ENCODE peak calls at places on chromosome 13, in nine cellular contexts. T, O, E, R, Z, J, P, I and N are unnamed samples.

GRCh38 chr13:31846984-31847752 is 107.8 kb downstream of the RXFP2 start:
- DNase-seq in T (no peak), O (no peak), E (peak), R (no peak), Z (no peak), J (peak), P (no peak), I (no peak), N (no peak)

GRCh38 chr13:30580852-30581502 is 36.7 kb upstream of the USPL1 start:
- DNase-seq in T (peak), O (no peak), E (no peak), R (no peak), Z (no peak), J (no peak), P (no peak), I (no peak), N (no peak)

GRCh38 chr13:101026736-101027398 is 352.3 kb upstream of the TMTC4 start:
- DNase-seq in T (no peak), O (no peak), E (no peak), R (no peak), Z (no peak), J (no peak), P (no peak), I (no peak), N (no peak)

GRCh38 chr13:46679369-46680180 is 117.4 kb downstream of the ESD start:
- DNase-seq in T (peak), O (peak), E (no peak), R (no peak), Z (peak), J (no peak), P (no peak), I (no peak), N (no peak)

GRCh38 chr13:59963827-59964226 is 199.9 kb downstream of the DIAPH3 start:
- DNase-seq in T (no peak), O (no peak), E (no peak), R (no peak), Z (no peak), J (no peak), P (no peak), I (no peak), N (no peak)

GRCh38 chr13:63595811-63596210 is 2180.2 kb upstream of the PCDH20 start:
- DNase-seq in T (no peak), O (no peak), E (no peak), R (no peak), Z (no peak), J (no peak), P (no peak), I (no peak), N (no peak)

GRCh38 chr13:73803997-73804396 is 330.2 kb downstream of the KLF12 start:
- DNase-seq in T (peak), O (peak), E (no peak), R (no peak), Z (no peak), J (no peak), P (no peak), I (no peak), N (no peak)

GRCh38 chr13:58087566-58087965 is 456.0 kb downstream of the PCDH17 start:
- DNase-seq in T (peak), O (no peak), E (peak), R (no peak), Z (no peak), J (no peak), P (no peak), I (no peak), N (no peak)

GRCh38 chr13:77820431-77821149 is 98.0 kb downstream of the EDNRB start:
- DNase-seq in T (no peak), O (no peak), E (peak), R (no peak), Z (peak), J (peak), P (no peak), I (no peak), N (no peak)

GRCh38 chr13:72652681-72653080 is 74.7 kb downstream of the MZT1 start:
- DNase-seq in T (peak), O (no peak), E (no peak), R (no peak), Z (no peak), J (no peak), P (no peak), I (no peak), N (no peak)

GRCh38 chr13:46168341-46168740 is 13.6 kb downstream of the LCP1 start:
- DNase-seq in T (no peak), O (no peak), E (no peak), R (peak), Z (peak), J (no peak), P (peak), I (no peak), N (no peak)

GRCh38 chr13:31987071-31987470 is 44.5 kb upstream of the FRY start:
- DNase-seq in T (no peak), O (no peak), E (no peak), R (no peak), Z (no peak), J (no peak), P (no peak), I (no peak), N (no peak)

GRCh38 chr13:99572131-99572530 is 70.9 kb downstream of the TM9SF2 start:
- DNase-seq in T (no peak), O (peak), E (no peak), R (no peak), Z (no peak), J (no peak), P (no peak), I (no peak), N (no peak)

GRCh38 chr13:90738881-90739280 is 608.6 kb upstream of the MIR17HG start:
- DNase-seq in T (no peak), O (peak), E (no peak), R (no peak), Z (no peak), J (no peak), P (no peak), I (no peak), N (no peak)

GRCh38 chr13:110644892-110645521 is 29.7 kb downstream of the NAXD start:
- DNase-seq in T (no peak), O (peak), E (peak), R (peak), Z (peak), J (no peak), P (peak), I (peak), N (no peak)

GRCh38 chr13:72808917-72809500 is 27.1 kb downstream of the PIBF1 start:
- DNase-seq in T (peak), O (peak), E (peak), R (no peak), Z (no peak), J (peak), P (no peak), I (no peak), N (peak)

GRCh38 chr13:20264271-20265018 is 32.3 kb upstream of the GJB6 start:
- DNase-seq in T (no peak), O (no peak), E (no peak), R (no peak), Z (peak), J (no peak), P (no peak), I (no peak), N (no peak)

GRCh38 chr13:88074794-88075509 is 403.8 kb downstream of the SLITRK5 start:
- DNase-seq in T (no peak), O (peak), E (no peak), R (no peak), Z (no peak), J (no peak), P (no peak), I (no peak), N (peak)

GRCh38 chr13:41053384-41053826 is 7.9 kb upstream of the WBP4 start:
- DNase-seq in T (no peak), O (peak), E (no peak), R (no peak), Z (no peak), J (no peak), P (no peak), I (no peak), N (no peak)

GRCh38 chr13:78183737-78184136 is 265.1 kb upstream of the EDNRB start:
- DNase-seq in T (no peak), O (peak), E (no peak), R (no peak), Z (no peak), J (no peak), P (no peak), I (no peak), N (no peak)

GRCh38 chr13:69948016-69948415 is 159.6 kb upstream of the ATXN8OS start:
- DNase-seq in T (no peak), O (no peak), E (no peak), R (no peak), Z (no peak), J (no peak), P (no peak), I (no peak), N (no peak)

GRCh38 chr13:23695711-23696512 is 125.7 kb downstream of the TNFRSF19 start:
- DNase-seq in T (no peak), O (no peak), E (peak), R (peak), Z (peak), J (no peak), P (no peak), I (peak), N (no peak)

GRCh38 chr13:74931698-74932433 is 550.1 kb downstream of the TBC1D4 start:
- DNase-seq in T (no peak), O (peak), E (no peak), R (no peak), Z (no peak), J (no peak), P (no peak), I (no peak), N (no peak)

GRCh38 chr13:24865158-24865557 is 101.2 kb downstream of the RNF17 start:
- DNase-seq in T (no peak), O (peak), E (no peak), R (no peak), Z (no peak), J (no peak), P (no peak), I (no peak), N (peak)

GRCh38 chr13:69857188-69857821 is 250.3 kb upstream of the ATXN8OS start:
- DNase-seq in T (peak), O (peak), E (peak), R (no peak), Z (no peak), J (peak), P (no peak), I (no peak), N (peak)

GRCh38 chr13:30148171-30148754 is 159.1 kb downstream of the KATNAL1 start:
- DNase-seq in T (no peak), O (no peak), E (no peak), R (peak), Z (peak), J (no peak), P (no peak), I (no peak), N (no peak)